ENCODE peak calls at places on chromosomes 13 and 19, in ten cellular contexts. B is MM.1S, G is neural progenitor cell, D is NB4, X is non-pigmented ciliary epithelial cell, Z is nephron progenitor cell, A is ACHN, L is DMS 273 treated with DMSO at 0.1 percent for 48 hours, U is GM10248, Y is left colon. T is an unnamed sample.

GRCh38 chr13:51995677-51996551 is 15.3 kb downstream of the ATP7B start:
- DNase-seq in U (no peak), Z (no peak), L (no peak), D (peak), G (peak), B (no peak), A (no peak), Y (peak), X (no peak), T (peak)

GRCh38 chr13:73045036-73045435 is 13.8 kb upstream of the KLF5 start:
- DNase-seq in U (no peak), X (no peak), Y (no peak), L (no peak), Z (no peak), D (no peak), A (no peak), B (no peak), G (no peak), T (peak)

GRCh38 chr13:32378012-32378411 is 49.9 kb downstream of the N4BP2L1 start:
- DNase-seq in L (no peak), D (no peak), Y (no peak), U (no peak), A (peak), X (no peak), Z (no peak), G (no peak), B (no peak), T (no peak)

GRCh38 chr13:25291691-25292090 is 4.4 kb upstream of the MTMR6 start:
- DNase-seq in A (no peak), Y (no peak), X (no peak), Z (no peak), L (peak), D (no peak), U (no peak), G (no peak), B (no peak), T (no peak)

GRCh38 chr13:30164141-30164540 is 143.2 kb downstream of the KATNAL1 start:
- DNase-seq in B (no peak), D (no peak), Y (no peak), X (no peak), Z (no peak), G (no peak), U (no peak), L (no peak), A (no peak), T (no peak)

GRCh38 chr13:98429977-98430785 is 146.7 kb downstream of the STK24 start:
- DNase-seq in A (no peak), Y (no peak), L (no peak), Z (no peak), U (no peak), D (peak), X (peak), G (no peak), B (no peak), T (no peak)

GRCh38 chr13:44726777-44727176 is 150.6 kb upstream of the TSC22D1 start:
- DNase-seq in U (no peak), X (no peak), B (no peak), D (no peak), G (no peak), L (peak), Z (no peak), A (no peak), Y (no peak), T (peak)

GRCh38 chr13:93230466-93230865 is 3.9 kb downstream of the GPC6 start:
- DNase-seq in A (peak), B (no peak), U (no peak), Z (no peak), G (no peak), D (no peak), L (no peak), X (no peak), Y (no peak), T (no peak)

GRCh38 chr19:41886761-41887710 is 4.1 kb downstream of the ARHGEF1 start:
- DNase-seq in G (no peak), X (no peak), D (peak), Y (peak), A (no peak), B (no peak), U (peak), L (no peak), Z (no peak), T (peak)

GRCh38 chr19:50496189-50497029 is 14.6 kb downstream of the JOSD2 start:
- DNase-seq in L (no peak), X (no peak), B (no peak), Y (no peak), G (peak), Z (peak), U (no peak), D (no peak), A (no peak), T (no peak)

GRCh38 chr13:46304546-46304945 is 82.5 kb downstream of the RUBCNL start:
- DNase-seq in D (no peak), Y (no peak), Z (no peak), L (no peak), A (no peak), X (no peak), B (no peak), U (no peak), G (no peak), T (no peak)

T was measured in small intestine.